ENCODE peak calls at places on chromosomes 16 and 17, in six cellular contexts. L, M, R, T, H and P are unnamed samples.

GRCh38 chr16:84973776-84974523 is 37.4 kb downstream of the ZDHHC7 start:
- DNase-seq in L (no peak), M (no peak), R (no peak), T (no peak), H (no peak), P (no peak)

GRCh38 chr17:71327376-71328059 is 793.3 kb upstream of the SOX9 start:
- DNase-seq in L (no peak), M (no peak), R (peak), T (peak), H (peak), P (peak)

GRCh38 chr17:63086483-63087185 is 120.6 kb downstream of the TANC2 start:
- DNase-seq in L (no peak), M (no peak), R (no peak), T (no peak), H (no peak), P (no peak)

GRCh38 chr17:32914181-32914580 is 13.8 kb upstream of the TMEM98 start:
- DNase-seq in L (no peak), M (no peak), R (no peak), T (no peak), H (no peak), P (no peak)

GRCh38 chr16:26273607-26274006 is 581.8 kb downstream of the HS3ST4 start:
- DNase-seq in L (no peak), M (no peak), R (no peak), T (no peak), H (no peak), P (no peak)

GRCh38 chr16:70391881-70392481 is 45.3 kb downstream of the DDX19A start:
- DNase-seq in L (no peak), M (no peak), R (peak), T (no peak), H (peak), P (peak)

GRCh38 chr16:80948886-80949502 is 57.7 kb downstream of the CMC2 start:
- DNase-seq in L (no peak), M (peak), R (peak), T (no peak), H (peak), P (no peak)

GRCh38 chr16:31093132-31093703 is 1.4 kb downstream of the VKORC1 start:
- DNase-seq in L (no peak), M (no peak), R (peak), T (no peak), H (peak), P (no peak)

GRCh38 chr17:83186751-83187421 is 107.5 kb downstream of the METRNL start:
- DNase-seq in L (no peak), M (no peak), R (no peak), T (no peak), H (no peak), P (no peak)

GRCh38 chr17:2690165-2691068 is 21.1 kb downstream of the CLUH start:
- DNase-seq in L (no peak), M (peak), R (no peak), T (no peak), H (no peak), P (no peak)

GRCh38 chr16:27430923-27431484 is 29.0 kb downstream of the IL21R start:
- DNase-seq in L (no peak), M (peak), R (peak), T (no peak), H (peak), P (no peak)

GRCh38 chr16:11114366-11115164 is 141.4 kb downstream of the SOCS1 start:
- DNase-seq in L (no peak), M (no peak), R (peak), T (no peak), H (no peak), P (no peak)

GRCh38 chr16:29256501-29256981 is 150.0 kb downstream of the NPIPB11 start:
- DNase-seq in L (no peak), M (no peak), R (no peak), T (no peak), H (no peak), P (no peak)

GRCh38 chr17:34110315-34110714 is 144.8 kb upstream of the CCL2 start:
- DNase-seq in L (no peak), M (no peak), R (no peak), T (no peak), H (no peak), P (no peak)

GRCh38 chr17:76104140-76104895 is 731 bp upstream of the EXOC7 start:
- DNase-seq in L (no peak), M (no peak), R (no peak), T (no peak), H (no peak), P (no peak)

GRCh38 chr17:76104896-76105231 is 1.3 kb upstream of the EXOC7 start:
- DNase-seq in L (no peak), M (no peak), R (no peak), T (no peak), H (no peak), P (no peak)

GRCh38 chr17:76103274-76104139 is at the start of gene EXOC7:
- DNase-seq in L (peak), M (peak), R (peak), T (peak), H (peak), P (peak)

GRCh38 chr17:76102944-76103273 is 678 bp downstream of the EXOC7 start:
- DNase-seq in L (peak), M (no peak), R (no peak), T (no peak), H (no peak), P (no peak)

DNA sequence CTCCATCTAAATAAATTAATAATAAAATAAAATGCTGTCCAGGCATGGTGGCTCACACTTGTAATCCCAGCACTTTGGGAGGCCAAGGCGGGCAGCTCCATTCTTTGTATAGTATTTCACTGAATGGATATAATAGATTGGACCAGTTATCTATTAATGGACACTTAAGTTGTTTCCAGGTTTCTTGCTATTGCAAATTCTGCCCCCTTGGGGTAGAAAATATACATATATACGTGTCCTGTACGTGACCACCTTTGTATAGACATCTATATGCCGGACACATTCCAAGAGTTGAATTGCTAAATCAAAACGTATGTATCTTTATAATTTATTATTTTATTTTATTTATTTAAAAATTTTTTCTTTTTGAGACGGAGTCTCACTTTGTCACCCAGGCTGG is 3.9 kb upstream of the EXOC7 start:
- DNase-seq in L (no peak), M (no peak), R (peak), T (no peak), H (no peak), P (no peak)
- TF ChIP-seq CTCF in L (no peak), M (peak), R (no peak), T (no peak), H (no peak), P (peak)

GRCh38 chr16:1890701-1891035 is 18.7 kb upstream of the MEIOB start:
- DNase-seq in L (no peak), M (no peak), R (no peak), T (no peak), H (no peak), P (no peak)

GRCh38 chr16:1895068-1895467 is 23.1 kb upstream of the MEIOB start:
- DNase-seq in L (no peak), M (no peak), R (no peak), T (no peak), H (no peak), P (no peak)

GRCh38 chr16:1884889-1885288 is 12.9 kb upstream of the MEIOB start:
- DNase-seq in L (no peak), M (no peak), R (no peak), T (no peak), H (no peak), P (no peak)

GRCh38 chr16:1887711-1888354 is 15.9 kb upstream of the MEIOB start:
- DNase-seq in L (no peak), M (no peak), R (no peak), T (no peak), H (no peak), P (no peak)

GRCh38 chr16:1890024-1890700 is 18.2 kb upstream of the MEIOB start:
- DNase-seq in L (no peak), M (no peak), R (no peak), T (no peak), H (no peak), P (no peak)
- H3K4me3 ChIP-seq in L (no peak), M (no peak), R (no peak), T (no peak), H (no peak), P (no peak)

DNA sequence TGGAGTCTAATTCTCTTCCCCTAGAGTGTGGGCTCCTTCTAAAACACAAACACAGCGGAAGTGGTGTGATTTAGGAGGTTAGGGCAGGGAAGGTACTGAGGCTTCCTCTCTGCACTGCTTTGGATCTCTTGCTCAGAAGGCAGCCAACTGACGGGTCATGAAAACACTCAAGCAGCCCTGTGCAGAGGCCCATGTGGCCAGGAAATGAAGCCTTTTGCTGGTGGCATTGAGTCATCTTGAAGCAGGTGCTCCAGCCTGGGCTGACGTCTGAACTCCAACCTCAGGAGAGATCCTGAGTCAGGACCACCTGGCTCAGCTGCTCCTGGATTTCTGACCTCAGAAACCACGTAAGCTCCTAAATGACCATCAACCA is 72.9 kb downstream of the MRM1 start:
- DNase-seq in L (no peak), M (no peak), R (no peak), T (no peak), H (no peak), P (no peak)
- TF ChIP-seq CTCF in L (no peak), M (no peak), R (no peak), T (no peak), H (no peak), P (no peak)

GRCh38 chr17:38705803-38706624 is 941 bp downstream of the MLLT6 start:
- DNase-seq in L (peak), M (peak), R (no peak), T (no peak), H (no peak), P (no peak)

GRCh38 chr17:38704645-38705522 is at the start of gene MLLT6:
- DNase-seq in L (peak), M (peak), R (peak), T (no peak), H (peak), P (no peak)

GRCh38 chr17:38707678-38708351 is 2.7 kb downstream of the MLLT6 start:
- DNase-seq in L (no peak), M (no peak), R (no peak), T (no peak), H (no peak), P (no peak)

GRCh38 chr17:38705523-38705802 is 390 bp downstream of the MLLT6 start:
- DNase-seq in L (no peak), M (no peak), R (no peak), T (no peak), H (no peak), P (no peak)

DNA sequence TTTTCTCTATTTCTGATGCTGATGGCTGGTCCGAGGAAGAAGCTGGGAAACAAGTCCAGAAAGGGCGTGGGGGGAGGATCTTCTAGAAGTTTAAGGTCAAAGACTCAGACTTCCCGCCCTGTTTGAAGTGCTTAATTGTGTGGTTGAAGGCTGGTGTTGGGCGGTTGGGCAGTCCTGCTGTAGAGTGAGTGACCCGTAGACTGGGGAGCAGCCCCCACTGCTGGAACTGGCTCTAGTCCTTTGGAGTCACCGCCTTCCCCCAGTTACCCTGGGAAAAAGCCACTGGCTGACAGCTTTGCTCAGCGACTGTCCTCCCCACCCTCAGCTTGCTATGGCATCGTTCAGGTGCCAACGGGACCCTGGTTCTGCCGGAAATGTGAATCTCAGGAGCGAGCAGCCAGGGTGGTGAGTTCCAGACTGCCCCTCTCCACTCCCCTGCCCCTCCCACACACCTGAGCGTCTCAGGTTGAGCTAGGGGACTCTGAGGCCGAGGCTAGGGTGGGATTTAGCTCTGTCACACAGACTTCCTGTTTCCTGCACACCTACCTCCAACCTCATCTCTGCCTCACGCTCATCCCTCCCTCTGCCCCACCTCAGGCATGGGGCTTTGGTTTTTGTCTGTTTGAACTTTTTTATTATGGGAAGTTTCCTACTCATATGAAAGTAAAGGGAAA is 1.7 kb downstream of the MLLT6 start:
- DNase-seq in L (no peak), M (no peak), R (no peak), T (no peak), H (no peak), P (no peak)
- H3K4me3 ChIP-seq in L (peak), M (peak), R (peak), T (peak), H (peak), P (peak)

GRCh38 chr17:73215414-73215813 is 22.6 kb downstream of the COG1 start:
- DNase-seq in L (peak), M (no peak), R (no peak), T (no peak), H (no peak), P (no peak)
- TF ChIP-seq CTCF in L (no peak), M (no peak), R (no peak), T (peak), H (no peak), P (no peak)

GRCh38 chr16:56985962-56986360 is 3.4 kb upstream of the NLRC5 start:
- DNase-seq in L (no peak), M (no peak), R (no peak), T (no peak), H (no peak), P (no peak)
- H3K4me3 ChIP-seq in L (no peak), M (no peak), R (no peak), T (no peak), H (no peak), P (no peak)